ENCODE peak calls at places on chromosomes 6 and 20, in four cellular contexts. P is neural progenitor cell, K is RWPE2, I is ovary. J is an unnamed sample. For H3K4me1, the result is how much of the 10 kb centered on the place peaks cover.

GRCh38 chr20:51631011-51631950 is 88.8 kb upstream of the NFATC2 start:
- DNase-seq in K (peak), P (no peak), I (peak), J (no peak)

GRCh38 chr6:158660331-158660730 is 10.5 kb downstream of the SYTL3 start:
- DNase-seq in I (no peak), P (peak), K (no peak), J (no peak)

GRCh38 chr20:18527836-18528235 is 20.1 kb downstream of the SEC23B start:
- DNase-seq in K (no peak), P (no peak), I (no peak), J (no peak)

GRCh38 chr6:87971605-87972262 is 75.9 kb upstream of the SPACA1 start:
- DNase-seq in P (no peak), I (no peak), K (no peak), J (no peak)

GRCh38 chr6:53441035-53441493 is 92.3 kb upstream of the ELOVL5 start:
- DNase-seq in P (no peak), I (no peak), K (no peak), J (no peak)

GRCh38 chr6:6600865-6601264 is 12.3 kb downstream of the LY86 start:
- DNase-seq in K (no peak), P (no peak), I (no peak), J (no peak)

GRCh38 chr6:110714143-110714542 is 101.1 kb downstream of the CDK19 start:
- DNase-seq in I (no peak), P (no peak), K (no peak), J (no peak)

GRCh38 chr6:148693882-148694484 is 52.8 kb upstream of the UST start:
- DNase-seq in P (no peak), I (no peak), K (no peak), J (no peak)

GRCh38 chr20:47256665-47257236 is 99.7 kb downstream of the ZMYND8 start:
- DNase-seq in I (no peak), K (no peak), P (no peak), J (no peak)

GRCh38 chr20:1396264-1396663 is 3.4 kb upstream of the FKBP1A start:
- DNase-seq in K (no peak), P (no peak), I (no peak), J (no peak)

GRCh38 chr6:10633216-10633615 is 61.2 kb downstream of the C6orf52 start:
- DNase-seq in K (no peak), P (no peak), I (no peak), J (no peak)

GRCh38 chr6:118168421-118168820 is 261.4 kb downstream of the SLC35F1 start:
- DNase-seq in P (no peak), K (no peak), I (no peak), J (no peak)

GRCh38 chr6:101578306-101578705 is 184.8 kb downstream of the GRIK2 start:
- DNase-seq in I (no peak), P (no peak), K (no peak), J (no peak)

GRCh38 chr6:41182069-41183034 is 18.6 kb downstream of the TREML2 start:
- DNase-seq in P (peak), K (no peak), I (no peak), J (peak)

GRCh38 chr6:90139272-90139817 is 157.3 kb downstream of the BACH2 start:
- DNase-seq in K (no peak), P (no peak), I (no peak), J (no peak)

GRCh38 chr6:112221561-112221960 is 32.8 kb downstream of the LAMA4 start:
- DNase-seq in K (no peak), I (no peak), P (no peak), J (no peak)

GRCh38 chr20:8438748-8439147 is 306.7 kb downstream of the PLCB1 start:
- DNase-seq in K (no peak), P (no peak), I (no peak), J (no peak)

GRCh38 chr20:24465168-24465567 is 4.3 kb upstream of the SYNDIG1 start:
- DNase-seq in I (no peak), K (no peak), P (no peak), J (no peak)

GRCh38 chr6:43115365-43115764 is 39.3 kb downstream of the PTK7 start:
- DNase-seq in K (no peak), P (no peak), I (no peak), J (no peak)

GRCh38 chr6:81697564-81697963 is 54.9 kb downstream of the TENT5A start:
- DNase-seq in I (no peak), K (no peak), P (no peak), J (no peak)

DNA sequence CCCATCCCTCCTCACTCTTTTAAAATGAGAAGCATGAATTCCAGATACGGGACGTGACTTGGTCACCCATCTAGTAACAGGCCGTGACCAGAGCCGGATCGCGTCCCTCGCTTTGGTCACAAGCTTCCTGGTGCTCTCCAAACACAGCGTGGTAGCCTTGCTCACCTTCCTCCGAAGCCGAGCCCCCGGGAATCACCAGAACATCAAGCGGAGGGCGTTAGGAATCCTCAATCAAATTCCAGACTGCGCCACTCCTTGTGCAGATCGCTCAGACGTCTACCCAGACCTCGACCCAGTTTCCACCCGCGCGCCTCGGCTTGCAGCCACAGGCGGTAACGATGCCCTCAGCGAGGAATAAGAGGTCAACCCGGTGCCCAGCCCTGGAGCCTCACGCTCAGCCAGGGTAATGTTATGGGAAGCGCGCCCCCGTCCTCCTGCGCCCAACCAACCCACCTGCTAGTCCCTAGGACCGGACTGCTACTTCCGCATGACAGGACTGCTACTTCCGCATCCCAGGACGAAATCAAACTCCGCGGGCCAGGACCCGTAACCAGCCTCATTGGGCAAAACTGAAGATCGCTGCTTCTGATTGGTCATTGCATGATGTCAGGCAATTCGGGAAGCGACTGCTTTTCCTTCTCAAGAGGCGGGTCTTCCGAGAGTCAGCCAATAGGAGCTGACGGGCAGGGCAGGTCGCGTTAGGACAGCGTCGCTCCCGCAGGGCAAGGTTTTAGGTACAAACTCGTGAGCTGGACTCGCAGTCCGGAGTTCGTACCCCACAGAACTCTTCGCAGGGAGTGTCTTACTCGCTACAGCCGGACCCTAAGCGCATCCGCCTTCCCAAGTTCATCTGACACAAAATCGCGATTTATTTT is at the start of gene MTFR2:
- DNase-seq in K (peak), I (peak), P (peak), J (peak)
- TF ChIP-seq CTCF in K (no peak), I (no peak), P (peak), J (no peak)

GRCh38 chr6:217048-217659 is 75.1 kb upstream of the DUSP22 start:
- DNase-seq in P (peak), K (no peak), I (no peak), J (no peak)

GRCh38 chr6:219019-219570 is 73.2 kb upstream of the DUSP22 start:
- DNase-seq in K (no peak), P (peak), I (no peak), J (no peak)

GRCh38 chr6:219641-220198 is 72.6 kb upstream of the DUSP22 start:
- DNase-seq in P (peak), I (no peak), K (no peak), J (no peak)

GRCh38 chr6:220312-220711 is 72.0 kb upstream of the DUSP22 start:
- DNase-seq in P (no peak), I (no peak), K (no peak), J (no peak)

DNA sequence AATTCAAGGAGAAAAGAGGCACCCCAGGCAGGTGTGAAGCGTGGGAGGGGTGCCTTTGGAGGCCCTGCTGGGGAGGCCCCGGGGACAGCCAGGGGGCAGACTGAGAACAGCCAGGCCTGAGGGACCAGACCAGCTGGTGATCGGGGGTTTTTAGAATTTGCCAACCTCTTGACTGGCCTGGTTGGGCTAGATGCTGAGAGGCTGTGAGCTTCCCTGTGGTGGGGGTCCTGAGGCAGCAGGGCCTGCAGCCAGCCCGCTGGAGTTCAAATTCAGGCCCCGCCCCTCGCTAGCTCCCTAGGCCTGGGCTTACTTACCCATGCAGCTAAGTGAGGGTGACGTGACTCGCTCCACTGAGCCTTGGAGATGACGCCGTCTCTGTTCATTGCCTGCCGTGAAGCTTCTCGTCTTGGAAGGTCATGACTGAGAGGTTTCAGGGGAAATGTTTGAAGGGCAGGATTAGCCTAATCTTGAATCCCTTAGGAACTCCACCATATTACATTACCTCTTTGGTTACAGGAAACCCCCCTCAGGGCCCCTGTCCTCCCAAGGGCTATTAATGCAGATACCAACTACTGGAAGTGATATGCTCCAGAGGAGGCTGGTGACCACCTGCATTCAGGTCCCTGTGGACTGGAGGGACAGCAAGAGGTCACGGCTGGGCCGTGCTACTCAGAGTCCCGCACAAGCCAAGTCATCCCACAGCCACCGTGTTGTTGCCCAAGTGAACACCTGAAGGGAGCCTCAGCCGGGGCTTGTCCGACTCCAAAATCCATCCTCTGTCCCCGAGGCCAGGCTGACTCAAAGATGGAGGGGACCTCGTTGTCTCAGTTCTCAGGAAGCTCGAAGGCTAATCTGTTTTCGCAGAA is 73.9 kb upstream of the DUSP22 start:
- DNase-seq in K (no peak), I (no peak), P (no peak), J (no peak)
- H3K4me1 ChIP-seq in K (under half), I (under half), P (under half), J (under half)

GRCh38 chr6:51398064-51398740 is 579.5 kb downstream of the TFAP2B start:
- DNase-seq in K (no peak), P (no peak), I (no peak), J (no peak)

GRCh38 chr6:51396583-51396982 is 577.9 kb downstream of the TFAP2B start:
- DNase-seq in K (no peak), P (no peak), I (no peak), J (no peak)

GRCh38 chr6:51394061-51394460 is 575.4 kb downstream of the TFAP2B start:
- DNase-seq in P (no peak), K (no peak), I (no peak), J (no peak)

GRCh38 chr6:51398793-51399192 is 580.1 kb downstream of the TFAP2B start:
- DNase-seq in K (no peak), I (no peak), P (no peak), J (no peak)
- TF ChIP-seq CTCF in K (peak), I (no peak), P (no peak), J (no peak)

DNA sequence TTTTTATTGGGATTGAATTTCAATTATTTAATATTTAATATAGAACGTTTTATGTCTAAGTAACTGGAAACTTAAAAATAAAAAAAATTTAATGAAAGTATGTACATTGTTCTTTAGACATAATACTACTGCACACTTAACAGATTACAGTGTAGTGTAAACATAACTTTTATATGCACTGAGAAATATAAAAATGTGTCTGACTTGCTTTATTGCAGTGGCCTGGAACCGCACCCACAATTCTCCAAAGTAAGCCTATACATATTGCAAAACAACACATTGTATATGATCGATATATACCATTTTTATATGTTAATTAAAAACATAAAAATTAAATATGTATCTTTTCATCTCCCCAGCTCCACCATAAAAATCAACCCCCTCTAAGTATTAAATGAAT is 42.8 kb downstream of the GFOD1 start:
- DNase-seq in I (no peak), K (no peak), P (no peak), J (no peak)
- H3K4me1 ChIP-seq in I (under half), K (under half), P (under half), J (under half)

DNA sequence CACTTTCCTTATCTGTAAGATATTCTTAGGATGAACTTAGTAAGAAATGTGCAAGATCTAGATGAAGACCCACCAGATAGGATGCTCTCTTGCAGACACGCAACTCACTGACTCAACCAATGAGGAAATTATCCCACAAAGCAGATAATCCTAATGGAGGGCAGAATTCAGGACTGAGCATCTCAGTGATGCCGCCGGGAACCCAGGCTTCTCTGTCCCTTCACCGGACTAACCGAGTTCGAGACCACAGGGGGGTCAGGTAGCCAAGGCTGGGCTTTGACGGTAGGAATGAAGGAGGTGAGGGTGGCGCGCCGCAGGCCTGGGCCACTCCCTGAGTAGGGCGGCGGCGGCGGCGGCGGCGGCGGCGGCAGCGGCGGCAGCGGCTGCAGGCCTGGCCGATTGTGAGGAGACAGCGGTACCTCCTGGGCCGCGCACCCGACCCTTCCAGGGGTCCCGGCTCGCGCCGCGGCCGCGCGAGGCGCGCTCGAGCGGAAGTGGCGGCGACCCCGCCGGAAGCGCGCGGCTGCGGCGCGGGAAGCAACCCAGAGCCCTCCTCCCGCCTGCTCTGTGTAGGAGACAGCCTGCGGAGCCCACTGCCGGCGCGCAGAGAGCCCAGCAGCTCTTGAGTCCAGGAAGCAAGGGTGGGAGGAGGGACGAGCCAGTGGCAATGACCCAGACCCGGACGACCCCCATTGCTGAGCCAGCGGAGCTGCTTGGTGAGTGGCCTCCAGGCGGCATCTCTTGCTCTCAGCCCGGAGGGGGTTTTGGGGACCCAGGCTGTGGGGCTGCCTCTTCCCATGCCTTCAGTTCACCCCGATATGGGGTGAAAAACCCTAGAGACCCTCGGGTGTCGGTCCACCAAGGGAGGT is at the start of gene KHDC1:
- DNase-seq in P (peak), K (no peak), I (peak), J (peak)
- TF ChIP-seq CTCF in P (no peak), K (no peak), I (no peak), J (no peak)

GRCh38 chr20:19966840-19967239 is 50.3 kb upstream of the NAA20 start:
- DNase-seq in P (no peak), I (no peak), K (no peak), J (no peak)

GRCh38 chr20:19969507-19970255 is 47.5 kb upstream of the NAA20 start:
- DNase-seq in P (no peak), I (no peak), K (no peak), J (no peak)

GRCh38 chr20:19968488-19969073 is 48.6 kb upstream of the NAA20 start:
- DNase-seq in I (no peak), K (no peak), P (no peak), J (no peak)

GRCh38 chr20:19969106-19969505 is 48.1 kb upstream of the NAA20 start:
- DNase-seq in P (no peak), I (no peak), K (no peak), J (no peak)

DNA sequence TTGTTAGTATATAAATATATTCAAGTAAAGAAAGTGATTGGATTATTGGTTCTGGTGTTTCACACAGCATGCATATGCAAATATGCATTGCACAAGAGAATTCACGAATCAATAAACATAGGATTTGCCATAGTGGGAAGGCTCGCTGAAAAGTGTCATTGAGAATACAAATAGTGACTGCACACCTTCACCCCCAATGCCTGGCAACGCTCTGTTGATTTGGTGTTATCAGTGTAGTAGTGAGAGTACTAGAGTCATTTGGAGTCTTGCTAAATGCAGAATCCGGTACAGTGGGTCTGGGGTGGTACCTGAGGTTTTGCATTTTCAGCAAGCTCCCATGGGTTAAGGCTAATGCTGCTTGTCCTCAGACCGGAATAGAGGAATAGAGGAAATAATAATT is 49.7 kb upstream of the NAA20 start:
- DNase-seq in K (no peak), I (no peak), P (no peak), J (no peak)
- H3K4me1 ChIP-seq in K (under half), I (under half), P (under half), J (under half)